ENCODE peak calls at places on chromosomes 4 and X, in five cellular contexts. N, T, V, I and J are unnamed samples.

GRCh38 chrX:129754266-129755024 is 15.7 kb downstream of the XPNPEP2 start:
- DNase-seq in N (no peak), T (no peak), V (no peak), I (no peak), J (no peak)

GRCh38 chr4:179307297-179308136 is 1865.3 kb upstream of the AGA start:
- DNase-seq in N (peak), T (no peak), V (peak), I (no peak), J (peak)

GRCh38 chrX:149757206-149758067 is 16.4 kb upstream of the HSFX1 start:
- DNase-seq in N (no peak), T (no peak), V (no peak), I (no peak), J (no peak)

GRCh38 chrX:129792586-129793291 is 13.0 kb downstream of the SASH3 start:
- DNase-seq in N (no peak), T (no peak), V (no peak), I (no peak), J (no peak)

GRCh38 chrX:44906542-44906941 is 33.6 kb downstream of the KDM6A start:
- DNase-seq in N (no peak), T (no peak), V (no peak), I (no peak), J (no peak)

GRCh38 chrX:77451041-77451440 is 3.9 kb downstream of the FGF16 start:
- DNase-seq in N (no peak), T (no peak), V (no peak), I (no peak), J (no peak)

GRCh38 chr4:149823770-149824221 is 8.2 kb upstream of the IQCM start:
- DNase-seq in N (no peak), T (no peak), V (no peak), I (no peak), J (no peak)

GRCh38 chrX:111244238-111244750 is 26.0 kb downstream of the CAPN6 start:
- DNase-seq in N (no peak), T (no peak), V (no peak), I (no peak), J (peak)

GRCh38 chr4:177242651-177243296 is 66.9 kb upstream of the NEIL3 start:
- DNase-seq in N (no peak), T (no peak), V (no peak), I (no peak), J (no peak)

GRCh38 chrX:41334866-41335589 is 1.1 kb downstream of the DDX3X start:
- DNase-seq in N (peak), T (no peak), V (peak), I (no peak), J (peak)

GRCh38 chr4:90349632-90350031 is 222.4 kb downstream of the CCSER1 start:
- DNase-seq in N (no peak), T (no peak), V (no peak), I (no peak), J (no peak)

GRCh38 chrX:76920621-76921020 is 493.1 kb downstream of the MAGEE1 start:
- DNase-seq in N (no peak), T (no peak), V (no peak), I (no peak), J (no peak)

GRCh38 chr4:142567199-142567598 is 278.9 kb downstream of the INPP4B start:
- DNase-seq in N (no peak), T (no peak), V (no peak), I (peak), J (peak)

GRCh38 chr4:142743071-142743825 is 102.9 kb downstream of the INPP4B start:
- DNase-seq in N (no peak), T (no peak), V (no peak), I (no peak), J (peak)

GRCh38 chrX:103610282-103610681 is 2.5 kb downstream of the TCEAL3 start:
- DNase-seq in N (no peak), T (no peak), V (no peak), I (no peak), J (no peak)

GRCh38 chrX:42128020-42128419 is 204.7 kb upstream of the CASK start:
- DNase-seq in N (no peak), T (no peak), V (no peak), I (no peak), J (no peak)

GRCh38 chr4:110586137-110586850 is 36.6 kb downstream of the PITX2 start:
- DNase-seq in N (no peak), T (no peak), V (no peak), I (no peak), J (peak)

GRCh38 chr4:5976431-5976830 is 41.8 kb downstream of the C4orf50 start:
- DNase-seq in N (no peak), T (no peak), V (no peak), I (no peak), J (no peak)

GRCh38 chrX:100316987-100317386 is 93.1 kb downstream of the PCDH19 start:
- DNase-seq in N (no peak), T (no peak), V (no peak), I (no peak), J (no peak)

GRCh38 chrX:136086521-136086920 is 60.8 kb upstream of the FHL1 start:
- DNase-seq in N (no peak), T (no peak), V (no peak), I (no peak), J (no peak)

GRCh38 chr4:4647041-4647440 is 105.2 kb upstream of the STX18 start:
- DNase-seq in N (no peak), T (no peak), V (no peak), I (no peak), J (no peak)

GRCh38 chrX:144219035-144219434 is 335.2 kb downstream of the UBE2NL start:
- DNase-seq in N (peak), T (no peak), V (no peak), I (no peak), J (no peak)

GRCh38 chrX:94329182-94329581 is 655.2 kb downstream of the FAM133A start:
- DNase-seq in N (no peak), T (no peak), V (no peak), I (no peak), J (no peak)

GRCh38 chr4:156596026-156596425 is 375.6 kb downstream of the PDGFC start:
- DNase-seq in N (no peak), T (no peak), V (no peak), I (no peak), J (no peak)

GRCh38 chrX:37347420-37347819 is 1.7 kb upstream of the PRRG1 start:
- DNase-seq in N (no peak), T (no peak), V (no peak), I (no peak), J (no peak)

GRCh38 chr4:10168151-10168550 is 51.6 kb upstream of the WDR1 start:
- DNase-seq in N (no peak), T (no peak), V (no peak), I (no peak), J (no peak)

GRCh38 chr4:133148690-133149363 is at the start of gene PCDH10:
- DNase-seq in N (peak), T (no peak), V (peak), I (peak), J (peak)

GRCh38 chr4:145533011-145533410 is 51.4 kb downstream of the SMAD1 start:
- DNase-seq in N (no peak), T (no peak), V (no peak), I (no peak), J (no peak)

GRCh38 chr4:20901851-20902250 is 201.6 kb downstream of the PACRGL start:
- DNase-seq in N (no peak), T (no peak), V (no peak), I (no peak), J (no peak)